ENCODE peak calls at places on chromosomes 16 and 17, in five cellular contexts. P is GM12878; R is NCI-H1105 treated with DMSO at 0.1 percent for 48 hours; W is colonic mucosa; Y is stimulated activated CD4-positive, alpha-beta T cell treated with anti-CD3 and anti-CD28 coated beads, Interleukin-2, amount 100 ng/mL, for 48 hours. N is an unnamed sample.

GRCh38 chr16:57775661-57776469 is 26.4 kb downstream of the KIFC3 start:
- DNase-seq in R (no peak), P (no peak), Y (no peak), W (peak; percentile 62), N (no peak)

GRCh38 chr17:17570207-17570797 is 21.2 kb downstream of the PEMT start:
- DNase-seq in W (peak; percentile 54), R (peak; percentile 57), Y (no peak), P (no peak), N (peak; percentile 87)

GRCh38 chr16:3131755-3132377 is 3.0 kb upstream of the ZNF213 start:
- DNase-seq in W (peak; percentile 44), Y (peak; percentile 32), R (peak; percentile 4), P (no peak), N (peak; percentile 27)

GRCh38 chr17:8001976-8002645 is at the start of gene GUCY2D:
- DNase-seq in R (no peak), W (no peak), Y (no peak), P (no peak), N (no peak)

GRCh38 chr17:14301761-14302401 is 1.0 kb downstream of the HS3ST3B1 start:
- DNase-seq in W (peak; percentile 44), R (peak; percentile 31), Y (peak; percentile 54), P (no peak), N (no peak)

GRCh38 chr16:17939052-17939673 is 397.4 kb downstream of the NPIPA8 start:
- DNase-seq in Y (no peak), P (no peak), R (no peak), W (no peak), N (no peak)

GRCh38 chr17:45171338-45172231 is 9.9 kb downstream of the HEXIM2 start:
- DNase-seq in Y (no peak), P (no peak), R (no peak), W (peak; percentile 83), N (no peak)

GRCh38 chr17:47687748-47688147 is 6.2 kb upstream of the TBKBP1 start:
- DNase-seq in Y (no peak), P (no peak), R (no peak), W (no peak), N (no peak)

GRCh38 chr17:17628388-17629008 is 37.0 kb upstream of the PEMT start:
- DNase-seq in P (peak; percentile 15), Y (peak; percentile 10), W (peak; percentile 55), R (no peak), N (no peak)

GRCh38 chr17:7864995-7865650 is 7.3 kb downstream of the CYB5D1 start:
- DNase-seq in P (no peak), Y (no peak), R (no peak), W (no peak), N (no peak)

GRCh38 chr16:345686-346231 is 6.8 kb downstream of the AXIN1 start:
- DNase-seq in Y (no peak), W (no peak), R (no peak), P (no peak), N (no peak)

GRCh38 chr17:9810100-9810949 is 11.6 kb downstream of the GSG1L2 start:
- DNase-seq in P (no peak), W (no peak), Y (no peak), R (no peak), N (no peak)

GRCh38 chr17:35731932-35732805 is 730 bp downstream of the RASL10B start:
- DNase-seq in Y (no peak), W (no peak), P (no peak), R (no peak), N (peak; percentile 13)

GRCh38 chr17:64607862-64608565 is 54.1 kb downstream of the SMURF2 start:
- DNase-seq in W (no peak), P (no peak), R (no peak), Y (no peak), N (no peak)

GRCh38 chr16:1734816-1735215 is 28.8 kb downstream of the MAPK8IP3 start:
- DNase-seq in P (no peak), Y (no peak), W (no peak), R (no peak), N (no peak)

GRCh38 chr17:16217002-16217635 is at the start of gene PIGL:
- DNase-seq in W (peak; percentile 93), R (peak; percentile 94), P (peak; percentile 92), Y (peak; percentile 86), N (peak; percentile 92)

GRCh38 chr16:4882633-4883285 is 35.5 kb downstream of the UBN1 start:
- DNase-seq in Y (no peak), P (no peak), R (peak; percentile 80), W (no peak), N (peak; percentile 58)

GRCh38 chr16:51440096-51440495 is 289.0 kb upstream of the SALL1 start:
- DNase-seq in Y (no peak), P (no peak), W (no peak), R (no peak), N (no peak)

GRCh38 chr17:73545109-73545508 is 99.1 kb downstream of the SDK2 start:
- DNase-seq in W (no peak), R (no peak), Y (no peak), P (no peak), N (no peak)

GRCh38 chr16:89155184-89155679 is 16.3 kb upstream of the CDH15 start:
- DNase-seq in R (no peak), P (no peak), Y (no peak), W (peak; percentile 44), N (no peak)

GRCh38 chr17:64343833-64344637 is 46.6 kb downstream of the PECAM1 start:
- DNase-seq in P (no peak), R (peak; percentile 43), Y (no peak), W (peak; percentile 64), N (no peak)

GRCh38 chr16:56883586-56883985 is 18.6 kb downstream of the SLC12A3 start:
- DNase-seq in R (no peak), W (no peak), P (no peak), Y (no peak), N (no peak)

GRCh38 chr17:39210093-39210434 is 10.0 kb downstream of the RPL19 start:
- DNase-seq in R (no peak), Y (no peak), P (no peak), W (no peak), N (no peak)

N was measured in NCI-H2171 treated with DMSO at 0.1 percent for 48 hours.